ENCODE peak calls at places on chromosome 17, in six cellular contexts. One of them, this sample, is unnamed.

GRCh38 chr17:18950944-18951905 is 740 bp upstream of the SLC5A10 start:
- DNase-seq in GM23338: no peak
- DNase-seq in heart left ventricle: no peak
- DNase-seq in CD4-positive, alpha-beta T cell: no peak
- DNase-seq in epithelial cell of esophagus: no peak
- DNase-seq in suprapubic skin: no peak
- DNase-seq in this sample: no peak

GRCh38 chr17:57988301-57989010 is 402 bp upstream of the VEZF1 start:
- DNase-seq in GM23338: peak; percentile 67
- DNase-seq in heart left ventricle: peak; percentile 87
- DNase-seq in CD4-positive, alpha-beta T cell: no peak
- DNase-seq in epithelial cell of esophagus: peak; percentile 53
- DNase-seq in suprapubic skin: peak; percentile 84
- DNase-seq in this sample: no peak

GRCh38 chr17:78103311-78103710 is 25.2 kb downstream of the TMC6 start:
- DNase-seq in GM23338: no peak
- DNase-seq in heart left ventricle: no peak
- DNase-seq in CD4-positive, alpha-beta T cell: no peak
- DNase-seq in epithelial cell of esophagus: no peak
- DNase-seq in suprapubic skin: no peak
- DNase-seq in this sample: no peak

GRCh38 chr17:882827-883585 is 96.6 kb downstream of the NXN start:
- DNase-seq in GM23338: peak; percentile 53
- DNase-seq in heart left ventricle: peak; percentile 69
- DNase-seq in CD4-positive, alpha-beta T cell: no peak
- DNase-seq in epithelial cell of esophagus: peak; percentile 47
- DNase-seq in suprapubic skin: no peak
- DNase-seq in this sample: no peak

GRCh38 chr17:58189436-58190146 is 2.9 kb upstream of the EPX start:
- DNase-seq in GM23338: no peak
- DNase-seq in heart left ventricle: no peak
- DNase-seq in CD4-positive, alpha-beta T cell: no peak
- DNase-seq in epithelial cell of esophagus: peak; percentile 85
- DNase-seq in suprapubic skin: no peak
- DNase-seq in this sample: no peak

GRCh38 chr17:57750930-57751329 is 5.8 kb upstream of the CCDC182 start:
- DNase-seq in GM23338: no peak
- DNase-seq in heart left ventricle: no peak
- DNase-seq in CD4-positive, alpha-beta T cell: no peak
- DNase-seq in epithelial cell of esophagus: no peak
- DNase-seq in suprapubic skin: no peak
- DNase-seq in this sample: no peak

GRCh38 chr17:78210111-78210510 is 3.9 kb upstream of the BIRC5 start:
- DNase-seq in GM23338: no peak
- DNase-seq in heart left ventricle: no peak
- DNase-seq in CD4-positive, alpha-beta T cell: no peak
- DNase-seq in epithelial cell of esophagus: no peak
- DNase-seq in suprapubic skin: no peak
- DNase-seq in this sample: no peak

GRCh38 chr17:1182831-1183578 is 3.2 kb upstream of the ABR start:
- DNase-seq in GM23338: no peak
- DNase-seq in heart left ventricle: no peak
- DNase-seq in CD4-positive, alpha-beta T cell: no peak
- DNase-seq in epithelial cell of esophagus: no peak
- DNase-seq in suprapubic skin: no peak
- DNase-seq in this sample: no peak

GRCh38 chr17:67386965-67387551 is 10.0 kb downstream of the PITPNC1 start:
- DNase-seq in GM23338: peak; percentile 91
- DNase-seq in heart left ventricle: peak; percentile 75
- DNase-seq in CD4-positive, alpha-beta T cell: no peak
- DNase-seq in epithelial cell of esophagus: peak; percentile 60
- DNase-seq in suprapubic skin: no peak
- DNase-seq in this sample: no peak

GRCh38 chr17:16211601-16212000 is 3.7 kb downstream of the NCOR1 start:
- DNase-seq in GM23338: no peak
- DNase-seq in heart left ventricle: no peak
- DNase-seq in CD4-positive, alpha-beta T cell: no peak
- DNase-seq in epithelial cell of esophagus: no peak
- DNase-seq in suprapubic skin: no peak
- DNase-seq in this sample: no peak

GRCh38 chr17:7710341-7710740 is 5.3 kb downstream of the EFNB3 start:
- DNase-seq in GM23338: no peak
- DNase-seq in heart left ventricle: no peak
- DNase-seq in CD4-positive, alpha-beta T cell: no peak
- DNase-seq in epithelial cell of esophagus: no peak
- DNase-seq in suprapubic skin: no peak
- DNase-seq in this sample: no peak

GRCh38 chr17:65020284-65020683 is 36.3 kb downstream of the GNA13 start:
- DNase-seq in GM23338: no peak
- DNase-seq in heart left ventricle: no peak
- DNase-seq in CD4-positive, alpha-beta T cell: no peak
- DNase-seq in epithelial cell of esophagus: peak; percentile 87
- DNase-seq in suprapubic skin: no peak
- DNase-seq in this sample: no peak

GRCh38 chr17:76793775-76794174 is 55.9 kb downstream of the MFSD11 start:
- DNase-seq in GM23338: peak; percentile 67
- DNase-seq in heart left ventricle: no peak
- DNase-seq in CD4-positive, alpha-beta T cell: no peak
- DNase-seq in epithelial cell of esophagus: peak; percentile 39
- DNase-seq in suprapubic skin: no peak
- DNase-seq in this sample: no peak

GRCh38 chr17:57481901-57482300 is 225.6 kb downstream of the MSI2 start:
- DNase-seq in GM23338: no peak
- DNase-seq in heart left ventricle: no peak
- DNase-seq in CD4-positive, alpha-beta T cell: no peak
- DNase-seq in epithelial cell of esophagus: peak; percentile 52
- DNase-seq in suprapubic skin: no peak
- DNase-seq in this sample: peak; percentile 28

GRCh38 chr17:27354491-27355081 is 60.7 kb downstream of the WSB1 start:
- DNase-seq in GM23338: no peak
- DNase-seq in heart left ventricle: no peak
- DNase-seq in CD4-positive, alpha-beta T cell: no peak
- DNase-seq in epithelial cell of esophagus: peak; percentile 74
- DNase-seq in suprapubic skin: no peak
- DNase-seq in this sample: no peak

GRCh38 chr17:28475151-28475900 is 1.9 kb downstream of the SLC13A2 start:
- DNase-seq in GM23338: no peak
- DNase-seq in heart left ventricle: no peak
- DNase-seq in CD4-positive, alpha-beta T cell: no peak
- DNase-seq in epithelial cell of esophagus: no peak
- DNase-seq in suprapubic skin: peak; percentile 70
- DNase-seq in this sample: no peak

DNA sequence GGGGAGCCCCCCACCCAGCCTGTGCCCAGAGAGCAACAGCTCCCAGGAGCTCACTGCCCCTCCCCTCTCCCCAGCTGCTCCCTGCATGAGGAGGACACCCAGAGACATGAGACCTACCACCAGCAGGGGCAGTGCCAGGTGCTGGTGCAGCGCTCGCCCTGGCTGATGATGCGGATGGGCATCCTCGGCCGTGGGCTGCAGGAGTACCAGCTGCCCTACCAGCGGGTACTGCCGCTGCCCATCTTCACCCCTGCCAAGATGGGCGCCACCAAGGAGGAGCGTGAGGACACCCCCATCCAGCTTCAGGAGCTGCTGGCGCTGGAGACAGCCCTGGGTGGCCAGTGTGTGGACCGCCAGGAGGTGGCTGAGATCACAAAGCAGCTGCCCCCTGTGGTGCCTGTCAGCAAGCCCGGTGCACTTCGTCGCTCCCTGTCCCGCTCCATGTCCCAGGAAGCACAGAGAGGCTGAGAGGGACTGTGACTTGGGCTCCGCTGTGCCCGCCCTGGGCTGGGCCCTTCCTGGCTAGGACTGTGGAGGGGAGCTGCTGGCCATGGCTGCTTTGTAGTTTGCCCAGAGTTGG is 583 bp downstream of the TCAP start:
- DNase-seq in GM23338: no peak
- DNase-seq in heart left ventricle: peak; percentile 71
- DNase-seq in CD4-positive, alpha-beta T cell: no peak
- DNase-seq in epithelial cell of esophagus: peak; percentile 18
- DNase-seq in suprapubic skin: no peak
- DNase-seq in this sample: no peak
- TF ChIP-seq CTCF in GM23338: no peak
- TF ChIP-seq CTCF in heart left ventricle: peak; percentile 21
- TF ChIP-seq CTCF in CD4-positive, alpha-beta T cell: no peak
- TF ChIP-seq CTCF in epithelial cell of esophagus: peak; percentile 28
- TF ChIP-seq CTCF in suprapubic skin: peak; percentile 18
- TF ChIP-seq CTCF in this sample: no peak

GRCh38 chr17:66167189-66167815 is 24.6 kb downstream of the CEP112 start:
- DNase-seq in GM23338: no peak
- DNase-seq in heart left ventricle: no peak
- DNase-seq in CD4-positive, alpha-beta T cell: no peak
- DNase-seq in epithelial cell of esophagus: no peak
- DNase-seq in suprapubic skin: no peak
- DNase-seq in this sample: no peak

GRCh38 chr17:66171172-66171571 is 20.8 kb downstream of the CEP112 start:
- DNase-seq in GM23338: no peak
- DNase-seq in heart left ventricle: no peak
- DNase-seq in CD4-positive, alpha-beta T cell: no peak
- DNase-seq in epithelial cell of esophagus: no peak
- DNase-seq in suprapubic skin: no peak
- DNase-seq in this sample: no peak

GRCh38 chr17:66169839-66170238 is 22.1 kb downstream of the CEP112 start:
- DNase-seq in GM23338: no peak
- DNase-seq in heart left ventricle: no peak
- DNase-seq in CD4-positive, alpha-beta T cell: no peak
- DNase-seq in epithelial cell of esophagus: no peak
- DNase-seq in suprapubic skin: no peak
- DNase-seq in this sample: no peak

DNA sequence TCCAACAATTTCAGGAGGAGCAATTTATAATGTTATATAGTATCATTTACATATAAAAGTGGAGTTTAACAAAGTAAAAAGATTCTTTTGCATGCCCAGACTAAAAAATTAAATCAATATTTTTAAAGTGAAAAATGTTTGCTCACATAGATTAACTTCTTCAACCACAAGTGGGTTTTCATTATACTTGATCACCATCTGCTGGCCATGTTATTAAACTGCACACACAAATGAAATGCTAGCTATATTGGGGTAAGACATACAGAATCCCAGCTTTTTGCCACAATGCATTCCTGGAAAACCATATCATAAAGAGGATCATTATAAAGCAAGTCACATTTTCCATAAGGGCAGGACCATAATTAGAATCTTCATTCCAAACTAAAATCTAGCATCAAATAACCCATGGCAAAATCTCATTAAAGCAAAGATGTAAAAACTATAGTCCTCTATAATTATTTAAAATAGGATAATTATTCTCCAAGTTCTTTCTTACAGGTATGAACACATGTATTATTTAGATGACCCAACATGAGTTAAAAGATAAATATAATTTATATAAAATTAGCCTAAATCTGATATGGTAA is 26.3 kb downstream of the CEP112 start:
- DNase-seq in GM23338: peak; percentile 64
- DNase-seq in heart left ventricle: no peak
- DNase-seq in CD4-positive, alpha-beta T cell: no peak
- DNase-seq in epithelial cell of esophagus: peak; percentile 62
- DNase-seq in suprapubic skin: no peak
- DNase-seq in this sample: no peak
- TF ChIP-seq CTCF in GM23338: peak; percentile 73
- TF ChIP-seq CTCF in heart left ventricle: peak; percentile 78
- TF ChIP-seq CTCF in CD4-positive, alpha-beta T cell: peak; percentile 86
- TF ChIP-seq CTCF in epithelial cell of esophagus: peak; percentile 64
- TF ChIP-seq CTCF in suprapubic skin: peak; percentile 44
- TF ChIP-seq CTCF in this sample: peak; percentile 91

GRCh38 chr17:32111141-32111771 is 31.0 kb upstream of the RHOT1 start:
- DNase-seq in GM23338: peak; percentile 83
- DNase-seq in heart left ventricle: no peak
- DNase-seq in CD4-positive, alpha-beta T cell: peak; percentile 40
- DNase-seq in epithelial cell of esophagus: peak; percentile 55
- DNase-seq in suprapubic skin: no peak
- DNase-seq in this sample: peak; percentile 65
- TF ChIP-seq CTCF in GM23338: peak; percentile 81
- TF ChIP-seq CTCF in heart left ventricle: peak; percentile 42
- TF ChIP-seq CTCF in CD4-positive, alpha-beta T cell: no peak
- TF ChIP-seq CTCF in epithelial cell of esophagus: peak; percentile 35
- TF ChIP-seq CTCF in suprapubic skin: peak; percentile 14
- TF ChIP-seq CTCF in this sample: peak; percentile 41

GRCh38 chr17:2373179-2373578 is 27.7 kb downstream of the MNT start:
- DNase-seq in GM23338: no peak
- DNase-seq in heart left ventricle: no peak
- DNase-seq in CD4-positive, alpha-beta T cell: no peak
- DNase-seq in epithelial cell of esophagus: no peak
- DNase-seq in suprapubic skin: no peak
- DNase-seq in this sample: no peak
- TF ChIP-seq CTCF in GM23338: no peak
- TF ChIP-seq CTCF in heart left ventricle: no peak
- TF ChIP-seq CTCF in CD4-positive, alpha-beta T cell: no peak
- TF ChIP-seq CTCF in epithelial cell of esophagus: no peak
- TF ChIP-seq CTCF in suprapubic skin: no peak
- TF ChIP-seq CTCF in this sample: no peak

GRCh38 chr17:48153711-48154642 is 46.4 kb downstream of the SNX11 start:
- DNase-seq in GM23338: peak; percentile 80
- DNase-seq in heart left ventricle: no peak
- DNase-seq in CD4-positive, alpha-beta T cell: no peak
- DNase-seq in epithelial cell of esophagus: peak; percentile 26
- DNase-seq in suprapubic skin: no peak
- DNase-seq in this sample: no peak
- TF ChIP-seq CTCF in GM23338: peak; percentile 76
- TF ChIP-seq CTCF in heart left ventricle: peak; percentile 57
- TF ChIP-seq CTCF in CD4-positive, alpha-beta T cell: no peak
- TF ChIP-seq CTCF in epithelial cell of esophagus: peak; percentile 46
- TF ChIP-seq CTCF in suprapubic skin: no peak
- TF ChIP-seq CTCF in this sample: no peak

GRCh38 chr17:62637809-62638208 is 10.3 kb downstream of the MRC2 start:
- DNase-seq in GM23338: peak; percentile 73
- DNase-seq in heart left ventricle: no peak
- DNase-seq in CD4-positive, alpha-beta T cell: no peak
- DNase-seq in epithelial cell of esophagus: no peak
- DNase-seq in suprapubic skin: no peak
- DNase-seq in this sample: no peak
- TF ChIP-seq CTCF in GM23338: peak; percentile 71
- TF ChIP-seq CTCF in heart left ventricle: no peak
- TF ChIP-seq CTCF in CD4-positive, alpha-beta T cell: no peak
- TF ChIP-seq CTCF in epithelial cell of esophagus: no peak
- TF ChIP-seq CTCF in suprapubic skin: no peak
- TF ChIP-seq CTCF in this sample: no peak

DNA sequence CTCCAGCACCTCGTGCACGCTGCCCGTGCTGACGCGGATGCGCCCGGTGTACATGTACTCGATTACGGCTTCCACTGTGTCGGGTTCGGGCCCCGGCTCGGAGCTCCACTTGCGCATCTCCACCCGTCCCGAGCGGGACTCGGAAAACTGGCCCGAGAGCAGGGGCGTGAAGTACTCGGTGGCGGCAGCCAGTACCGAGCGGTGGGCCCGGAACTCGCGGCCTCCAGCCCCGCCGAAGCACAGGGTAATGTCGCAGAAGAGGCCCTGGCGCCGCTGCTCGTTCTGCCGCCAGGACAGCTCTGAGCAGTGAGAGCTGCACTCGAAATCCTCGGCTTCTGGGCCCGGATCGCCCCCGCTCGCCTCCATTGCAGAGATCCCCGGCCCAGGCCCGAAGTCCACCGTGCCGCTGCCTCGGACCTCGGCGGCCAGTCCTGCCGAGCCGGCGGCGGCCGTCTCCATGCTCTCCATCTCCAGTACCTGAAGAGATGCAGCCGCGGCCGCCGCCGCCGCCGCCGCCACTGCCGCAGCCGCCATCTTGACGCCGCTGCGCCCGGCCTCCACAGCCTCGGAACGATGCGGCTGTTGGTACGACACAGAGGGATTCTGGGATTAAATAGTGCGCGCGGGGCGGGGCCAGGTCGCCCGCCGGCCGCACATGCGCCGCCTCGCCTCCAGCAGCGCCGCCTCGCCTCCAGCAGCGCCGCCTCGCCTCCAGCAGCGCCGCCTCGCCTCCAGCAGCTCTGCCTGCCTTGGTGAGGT is at the start of gene KLHL11:
- DNase-seq in GM23338: peak; percentile 96
- DNase-seq in heart left ventricle: peak; percentile 92
- DNase-seq in CD4-positive, alpha-beta T cell: peak; percentile 79
- DNase-seq in epithelial cell of esophagus: peak; percentile 94
- DNase-seq in suprapubic skin: peak; percentile 94
- DNase-seq in this sample: peak; percentile 89
- TF ChIP-seq CTCF in GM23338: no peak
- TF ChIP-seq CTCF in heart left ventricle: peak; percentile 30
- TF ChIP-seq CTCF in CD4-positive, alpha-beta T cell: no peak
- TF ChIP-seq CTCF in epithelial cell of esophagus: no peak
- TF ChIP-seq CTCF in suprapubic skin: no peak
- TF ChIP-seq CTCF in this sample: no peak

This sample was measured in mesothelial cell of epicardium.